ENCODE peak calls at places on chromosomes 1 and 21, in four cellular contexts. K is HCT116, R is K562, S is SK-N-SH. U is an unnamed sample.

GRCh38 chr1:192776206-192776605 is 32.6 kb upstream of the RGS2 start:
- DNase-seq in K (no peak), R (no peak), S (no peak), U (no peak)

GRCh38 chr1:100928128-100928527 is 32.2 kb downstream of the SLC30A7 start:
- DNase-seq in K (no peak), R (peak), S (peak), U (no peak)

GRCh38 chr1:210728437-210729149 is 399.9 kb downstream of the HHAT start:
- DNase-seq in K (no peak), R (no peak), S (no peak), U (no peak)

GRCh38 chr1:52426391-52426790 is 22.0 kb downstream of the PRPF38A start:
- DNase-seq in K (no peak), R (no peak), S (no peak), U (no peak)

GRCh38 chr1:194256010-194256409 is 1069.6 kb upstream of the B3GALT2 start:
- DNase-seq in K (no peak), R (no peak), S (no peak), U (no peak)

GRCh38 chr1:240337795-240338194 is 246.1 kb downstream of the FMN2 start:
- DNase-seq in K (no peak), R (no peak), S (peak), U (no peak)

GRCh38 chr21:46634966-46635323 is 529 bp upstream of the PRMT2 start:
- DNase-seq in K (peak), R (peak), S (peak), U (peak)

GRCh38 chr1:204461331-204462228 is 33.0 kb downstream of the PIK3C2B start:
- DNase-seq in K (no peak), R (peak), S (no peak), U (no peak)

GRCh38 chr21:16071082-16071481 is 341.3 kb downstream of the USP25 start:
- DNase-seq in K (no peak), R (no peak), S (peak), U (no peak)

GRCh38 chr1:215476541-215476940 is 90.6 kb upstream of the KCTD3 start:
- DNase-seq in K (no peak), R (no peak), S (no peak), U (no peak)

GRCh38 chr1:9721606-9722377 is 70.3 kb downstream of the PIK3CD start:
- DNase-seq in K (no peak), R (peak), S (peak), U (peak)

GRCh38 chr1:43990271-43991199 is 864 bp upstream of the CCDC24 start:
- DNase-seq in K (no peak), R (peak), S (peak), U (no peak)

GRCh38 chr1:174883361-174883760 is 116.4 kb upstream of the CACYBP start:
- DNase-seq in K (peak), R (peak), S (no peak), U (peak)

GRCh38 chr1:67682659-67683197 is 2.3 kb upstream of the GADD45A start:
- DNase-seq in K (no peak), R (no peak), S (no peak), U (peak)

GRCh38 chr21:27721675-27722074 is 754.8 kb upstream of the ADAMTS5 start:
- DNase-seq in K (no peak), R (no peak), S (no peak), U (no peak)

GRCh38 chr1:225816643-225817538 is 7.0 kb downstream of the EPHX1 start:
- DNase-seq in K (no peak), R (no peak), S (no peak), U (no peak)

GRCh38 chr1:180363596-180363995 is 133.5 kb downstream of the LHX4 start:
- DNase-seq in K (no peak), R (no peak), S (no peak), U (no peak)

DNA sequence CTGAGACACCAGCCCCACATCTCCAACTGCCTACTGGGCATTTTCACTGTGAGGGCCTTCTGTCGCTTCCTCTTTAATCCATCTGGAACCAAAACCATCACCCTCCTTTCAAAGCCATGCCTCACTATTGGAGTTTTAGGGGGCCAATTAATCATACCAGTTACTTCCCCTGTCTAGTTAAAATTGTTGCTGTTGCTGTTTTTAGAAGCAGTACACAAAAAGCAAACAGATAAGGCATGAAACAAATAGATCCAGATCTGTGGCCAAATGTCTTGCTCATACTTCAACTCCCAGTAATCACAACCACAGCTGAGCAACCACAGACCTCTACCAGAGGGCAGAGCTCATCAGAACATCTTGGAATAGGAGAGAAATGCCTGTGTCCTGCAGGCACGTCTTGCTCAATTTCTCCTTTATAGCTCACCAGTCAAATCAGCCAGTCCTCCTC is 133.8 kb upstream of the C1orf105 start:
- DNase-seq in K (no peak), R (no peak), S (no peak), U (no peak)
- TF ChIP-seq ELF1 in K (no peak), R (no peak), S (no peak), U (no peak)

GRCh38 chr1:102186541-102186940 is 189.8 kb upstream of the OLFM3 start:
- DNase-seq in K (no peak), R (no peak), S (no peak), U (no peak)

GRCh38 chr1:102190429-102190828 is 193.7 kb upstream of the OLFM3 start:
- DNase-seq in K (no peak), R (no peak), S (no peak), U (no peak)

DNA sequence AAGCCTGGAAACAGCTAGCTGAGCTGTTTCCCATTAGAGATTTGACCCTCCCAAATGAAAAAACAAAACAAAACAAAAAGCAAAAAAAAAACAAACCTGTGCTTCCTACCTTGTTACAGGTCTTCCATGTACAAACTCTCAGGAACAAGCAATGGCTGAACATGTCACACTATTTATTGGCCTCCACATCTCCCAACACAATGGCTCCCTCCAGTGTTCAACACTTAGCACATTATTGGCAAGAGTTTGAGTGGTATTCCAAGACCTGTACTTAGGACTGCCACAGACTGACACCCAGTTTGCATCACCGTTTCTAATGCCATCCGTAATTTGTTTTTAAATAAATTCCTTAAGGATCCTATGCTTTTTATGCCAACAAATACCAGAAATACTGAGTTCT is 195.0 kb upstream of the OLFM3 start:
- DNase-seq in K (peak), R (peak), S (peak), U (peak)
- TF ChIP-seq ELF1 in K (no peak), R (no peak), S (no peak), U (no peak)

GRCh38 chr1:39178541-39179431 is 25.7 kb upstream of the MACF1 start:
- DNase-seq in K (peak), R (peak), S (no peak), U (peak)
- TF ChIP-seq ELF1 in K (no peak), R (no peak), S (no peak), U (no peak)

GRCh38 chr1:162328507-162328906 is 48.1 kb downstream of the SPATA46 start:
- DNase-seq in K (no peak), R (no peak), S (peak), U (no peak)
- TF ChIP-seq ELF1 in K (no peak), R (no peak), S (no peak), U (no peak)

GRCh38 chr1:32741067-32741416 is 38.5 kb upstream of the SYNC start:
- DNase-seq in K (no peak), R (no peak), S (no peak), U (no peak)
- TF ChIP-seq ELF1 in K (no peak), R (no peak), S (no peak), U (no peak)

GRCh38 chr1:1430114-1430982 is 5.1 kb upstream of the VWA1 start:
- DNase-seq in K (no peak), R (no peak), S (peak), U (peak)

GRCh38 chr1:1431006-1431844 is 4.3 kb upstream of the VWA1 start:
- DNase-seq in K (no peak), R (no peak), S (no peak), U (peak)

GRCh38 chr1:1432951-1433803 is 2.3 kb upstream of the VWA1 start:
- DNase-seq in K (no peak), R (peak), S (peak), U (peak)

GRCh38 chr1:1432566-1432950 is 2.9 kb upstream of the VWA1 start:
- DNase-seq in K (no peak), R (no peak), S (peak), U (no peak)

DNA sequence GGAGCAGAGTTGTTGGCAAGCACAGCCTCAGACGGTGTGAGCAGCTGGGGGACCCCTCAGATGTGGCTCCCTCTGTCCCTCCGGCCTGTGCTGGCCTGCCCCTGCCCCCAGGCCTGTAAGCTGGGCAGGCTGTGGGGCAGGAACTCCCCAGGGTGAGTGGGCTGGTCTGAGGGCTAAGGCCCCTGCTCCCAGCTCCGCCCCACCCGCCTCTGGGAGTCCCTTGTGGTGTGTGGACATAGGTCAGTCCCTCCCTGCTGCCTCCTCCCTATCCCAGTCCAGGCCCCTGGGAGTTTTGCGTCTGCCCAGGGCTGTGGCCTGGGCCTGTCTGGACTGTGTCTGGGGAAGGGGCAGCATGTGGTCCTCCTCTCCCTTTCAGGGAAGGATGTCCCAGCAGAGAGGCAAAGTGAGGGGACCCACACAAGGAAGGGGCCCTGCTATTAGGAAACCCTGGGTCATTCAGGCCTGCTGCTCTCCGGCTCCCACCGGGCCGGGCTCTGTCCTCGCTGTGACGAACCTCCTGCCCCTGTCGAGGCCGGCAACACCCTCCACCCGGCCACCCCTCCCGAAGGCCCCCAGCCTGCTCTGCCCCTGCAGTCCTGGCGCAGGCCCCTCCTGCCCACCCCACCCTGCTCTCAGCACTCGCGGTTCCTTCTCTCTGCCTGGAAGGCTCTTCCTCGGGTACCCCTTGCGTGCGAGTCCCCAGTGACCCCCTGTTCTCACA is 3.5 kb upstream of the VWA1 start:
- DNase-seq in K (no peak), R (no peak), S (peak), U (peak)
- TF ChIP-seq ELF1 in K (no peak), R (no peak), S (no peak), U (peak)

GRCh38 chr1:108000620-108001105 is 35.7 kb upstream of the VAV3 start:
- DNase-seq in K (no peak), R (no peak), S (peak), U (peak)
- TF ChIP-seq ELF1 in K (no peak), R (no peak), S (no peak), U (no peak)

GRCh38 chr1:167555971-167556714 is 2.6 kb upstream of the CREG1 start:
- DNase-seq in K (peak), R (peak), S (peak), U (peak)
- TF ChIP-seq ELF1 in K (no peak), R (no peak), S (no peak), U (no peak)